ENCODE peak calls at places on chromosomes 5 and 9, in four cellular contexts. One of them, this sample, is unnamed.

GRCh38 chr9:114930063-114930812 is at the start of gene TNFSF8:
- DNase-seq in choroid plexus epithelial cell: no peak
- DNase-seq in brain microvascular endothelial cell: no peak
- DNase-seq in GM23338: no peak
- DNase-seq in this sample: no peak

GRCh38 chr5:74765201-74765600 is 1.7 kb downstream of the GFM2 start:
- DNase-seq in choroid plexus epithelial cell: peak
- DNase-seq in brain microvascular endothelial cell: no peak
- DNase-seq in GM23338: peak
- DNase-seq in this sample: no peak

GRCh38 chr9:91160599-91161464 is 200.9 kb downstream of the AUH start:
- DNase-seq in choroid plexus epithelial cell: no peak
- DNase-seq in brain microvascular endothelial cell: no peak
- DNase-seq in GM23338: no peak
- DNase-seq in this sample: no peak

GRCh38 chr9:134642385-134643181 is 980 bp downstream of the COL5A1 start:
- DNase-seq in choroid plexus epithelial cell: peak
- DNase-seq in brain microvascular endothelial cell: peak
- DNase-seq in GM23338: peak
- DNase-seq in this sample: no peak

GRCh38 chr5:175246242-175246891 is 197.6 kb downstream of the DRD1 start:
- DNase-seq in choroid plexus epithelial cell: peak
- DNase-seq in brain microvascular endothelial cell: peak
- DNase-seq in GM23338: no peak
- DNase-seq in this sample: peak

GRCh38 chr5:19256036-19256435 is 732.0 kb downstream of the CDH18 start:
- DNase-seq in choroid plexus epithelial cell: no peak
- DNase-seq in brain microvascular endothelial cell: no peak
- DNase-seq in GM23338: no peak
- DNase-seq in this sample: no peak

GRCh38 chr5:35926389-35927051 is 11.9 kb downstream of the CAPSL start:
- DNase-seq in choroid plexus epithelial cell: peak
- DNase-seq in brain microvascular endothelial cell: peak
- DNase-seq in GM23338: peak
- DNase-seq in this sample: no peak

GRCh38 chr9:86700601-86701000 is 246.7 kb downstream of the GAS1 start:
- DNase-seq in choroid plexus epithelial cell: peak
- DNase-seq in brain microvascular endothelial cell: no peak
- DNase-seq in GM23338: no peak
- DNase-seq in this sample: peak

GRCh38 chr5:60538955-60539866 is 160.8 kb downstream of the DEPDC1B start:
- DNase-seq in choroid plexus epithelial cell: peak
- DNase-seq in brain microvascular endothelial cell: peak
- DNase-seq in GM23338: no peak
- DNase-seq in this sample: no peak

GRCh38 chr5:81789033-81789432 is 38.1 kb upstream of the SSBP2 start:
- DNase-seq in choroid plexus epithelial cell: peak
- DNase-seq in brain microvascular endothelial cell: peak
- DNase-seq in GM23338: no peak
- DNase-seq in this sample: no peak

GRCh38 chr5:73812962-73813588 is 187.1 kb downstream of the ARHGEF28 start:
- DNase-seq in choroid plexus epithelial cell: no peak
- DNase-seq in brain microvascular endothelial cell: no peak
- DNase-seq in GM23338: no peak
- DNase-seq in this sample: no peak

GRCh38 chr5:65475336-65475735 is 6.4 kb downstream of the ADAMTS6 start:
- DNase-seq in choroid plexus epithelial cell: no peak
- DNase-seq in brain microvascular endothelial cell: no peak
- DNase-seq in GM23338: no peak
- DNase-seq in this sample: no peak

GRCh38 chr5:33903118-33903517 is 11.3 kb upstream of the ADAMTS12 start:
- DNase-seq in choroid plexus epithelial cell: no peak
- DNase-seq in brain microvascular endothelial cell: no peak
- DNase-seq in GM23338: no peak
- DNase-seq in this sample: no peak

GRCh38 chr9:89522261-89522978 is 24.5 kb upstream of the SEMA4D start:
- DNase-seq in choroid plexus epithelial cell: no peak
- DNase-seq in brain microvascular endothelial cell: no peak
- DNase-seq in GM23338: no peak
- DNase-seq in this sample: no peak

GRCh38 chr5:64693636-64694035 is 3.3 kb downstream of the SHISAL2B start:
- DNase-seq in choroid plexus epithelial cell: no peak
- DNase-seq in brain microvascular endothelial cell: no peak
- DNase-seq in GM23338: no peak
- DNase-seq in this sample: no peak

GRCh38 chr5:27316283-27316675 is 277.9 kb upstream of the CDH9 start:
- DNase-seq in choroid plexus epithelial cell: peak
- DNase-seq in brain microvascular endothelial cell: peak
- DNase-seq in GM23338: no peak
- DNase-seq in this sample: peak

GRCh38 chr9:135075234-135076142 is 12.0 kb upstream of the OLFM1 start:
- DNase-seq in choroid plexus epithelial cell: no peak
- DNase-seq in brain microvascular endothelial cell: no peak
- DNase-seq in GM23338: peak
- DNase-seq in this sample: no peak

GRCh38 chr5:5883562-5883961 is 461.1 kb downstream of the ICE1 start:
- DNase-seq in choroid plexus epithelial cell: no peak
- DNase-seq in brain microvascular endothelial cell: no peak
- DNase-seq in GM23338: no peak
- DNase-seq in this sample: no peak

GRCh38 chr5:96651948-96652753 is 10.0 kb upstream of the CAST start:
- DNase-seq in choroid plexus epithelial cell: peak
- DNase-seq in brain microvascular endothelial cell: no peak
- DNase-seq in GM23338: peak
- DNase-seq in this sample: no peak

GRCh38 chr5:15383469-15383868 is 116.5 kb upstream of the FBXL7 start:
- DNase-seq in choroid plexus epithelial cell: peak
- DNase-seq in brain microvascular endothelial cell: peak
- DNase-seq in GM23338: peak
- DNase-seq in this sample: no peak

GRCh38 chr5:95707055-95707454 is 24.1 kb upstream of the RHOBTB3 start:
- DNase-seq in choroid plexus epithelial cell: no peak
- DNase-seq in brain microvascular endothelial cell: no peak
- DNase-seq in GM23338: no peak
- DNase-seq in this sample: no peak

GRCh38 chr5:130222638-130223037 is 318.4 kb downstream of the CHSY3 start:
- DNase-seq in choroid plexus epithelial cell: peak
- DNase-seq in brain microvascular endothelial cell: peak
- DNase-seq in GM23338: no peak
- DNase-seq in this sample: peak

GRCh38 chr5:118220491-118220890 is 767.9 kb downstream of the DTWD2 start:
- DNase-seq in choroid plexus epithelial cell: no peak
- DNase-seq in brain microvascular endothelial cell: no peak
- DNase-seq in GM23338: no peak
- DNase-seq in this sample: peak

GRCh38 chr5:139482050-139482889 is at the start of gene STING1:
- DNase-seq in choroid plexus epithelial cell: peak
- DNase-seq in brain microvascular endothelial cell: peak
- DNase-seq in GM23338: no peak
- DNase-seq in this sample: peak

GRCh38 chr5:16065810-16066209 is 113.8 kb downstream of the MARCHF11 start:
- DNase-seq in choroid plexus epithelial cell: no peak
- DNase-seq in brain microvascular endothelial cell: no peak
- DNase-seq in GM23338: no peak
- DNase-seq in this sample: no peak

DNA sequence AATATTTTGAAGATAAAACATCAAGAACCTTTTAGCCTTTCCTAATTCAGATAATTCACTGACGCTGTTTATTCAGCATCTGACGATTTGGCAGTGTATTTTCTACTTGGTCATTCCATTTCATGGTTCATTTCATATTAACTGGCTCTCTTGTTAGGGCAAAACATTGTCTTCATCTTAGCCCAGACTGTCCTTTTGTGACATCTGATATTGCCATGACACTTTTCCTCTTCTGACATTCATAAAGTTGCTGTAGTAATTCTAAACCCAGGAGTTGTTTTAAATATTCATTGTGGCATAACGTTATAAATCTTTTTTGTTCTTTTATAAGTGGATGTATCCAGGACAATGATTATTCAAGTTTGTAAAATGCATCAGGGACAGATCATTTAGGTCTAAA is 1.8 kb downstream of the SCAMP1 start:
- DNase-seq in choroid plexus epithelial cell: no peak
- DNase-seq in brain microvascular endothelial cell: no peak
- DNase-seq in GM23338: no peak
- DNase-seq in this sample: no peak
- H3K4me3 ChIP-seq in choroid plexus epithelial cell: no peak
- H3K4me3 ChIP-seq in brain microvascular endothelial cell: no peak
- H3K4me3 ChIP-seq in GM23338: peak
- H3K4me3 ChIP-seq in this sample: no peak

GRCh38 chr5:121797677-121798518 is 53.8 kb upstream of the FTMT start:
- DNase-seq in choroid plexus epithelial cell: no peak
- DNase-seq in brain microvascular endothelial cell: no peak
- DNase-seq in GM23338: peak
- DNase-seq in this sample: no peak

GRCh38 chr5:121793791-121794190 is 57.9 kb upstream of the FTMT start:
- DNase-seq in choroid plexus epithelial cell: no peak
- DNase-seq in brain microvascular endothelial cell: no peak
- DNase-seq in GM23338: no peak
- DNase-seq in this sample: no peak

DNA sequence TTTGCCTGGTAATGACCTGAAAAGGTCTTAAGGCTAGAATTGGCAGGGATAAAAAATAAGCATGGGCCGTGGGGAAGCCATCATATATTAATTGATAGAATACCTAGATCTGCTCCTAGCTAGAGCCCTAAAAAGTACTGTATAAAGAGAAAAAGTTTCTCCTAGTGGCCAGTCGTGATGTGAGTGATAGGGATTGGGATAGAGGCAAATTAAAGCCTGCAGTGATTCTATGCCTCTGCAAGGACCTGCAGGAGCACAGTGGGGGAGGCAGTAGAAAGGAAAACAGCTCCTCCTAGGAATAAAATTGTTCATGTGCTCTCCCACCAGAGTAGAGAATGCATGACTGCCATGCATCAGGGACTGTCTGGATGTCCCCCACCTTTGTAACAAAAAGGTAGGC is 56.2 kb upstream of the FTMT start:
- DNase-seq in choroid plexus epithelial cell: no peak
- DNase-seq in brain microvascular endothelial cell: no peak
- DNase-seq in GM23338: peak
- DNase-seq in this sample: no peak
- TF ChIP-seq CTCF in choroid plexus epithelial cell: no peak
- TF ChIP-seq CTCF in brain microvascular endothelial cell: no peak
- TF ChIP-seq CTCF in GM23338: peak
- TF ChIP-seq CTCF in this sample: no peak

DNA sequence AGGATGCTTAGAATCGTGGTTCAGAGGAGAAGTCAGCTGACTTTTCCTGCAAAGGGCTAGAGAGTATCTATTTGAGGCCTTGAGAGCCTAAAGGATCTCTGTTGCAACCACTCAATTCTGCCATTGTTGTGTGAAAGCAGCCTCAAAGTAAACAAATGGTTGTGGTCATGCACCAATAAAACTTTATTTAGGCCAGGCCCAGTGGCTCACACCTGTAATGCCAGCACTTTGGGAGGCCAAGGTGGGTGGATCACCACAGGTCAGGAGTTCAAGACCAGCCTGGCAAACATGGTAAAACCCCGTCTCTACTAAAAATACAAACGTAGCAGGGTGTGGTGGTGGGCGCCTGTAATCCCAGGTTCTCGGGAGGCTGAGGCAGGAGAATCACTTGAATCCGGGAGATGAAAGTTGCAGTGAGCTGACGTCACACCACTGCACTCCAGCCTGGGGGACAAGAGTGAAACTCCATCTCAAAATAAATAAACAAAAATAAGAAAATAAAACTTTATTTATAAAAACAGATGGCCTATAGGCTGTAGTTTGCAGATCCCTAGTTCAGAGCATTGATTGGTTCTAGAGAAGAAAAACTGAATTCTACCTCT is 135.9 kb upstream of the KLF4 start:
- DNase-seq in choroid plexus epithelial cell: no peak
- DNase-seq in brain microvascular endothelial cell: no peak
- DNase-seq in GM23338: no peak
- DNase-seq in this sample: no peak
- H3K4me3 ChIP-seq in choroid plexus epithelial cell: no peak
- H3K4me3 ChIP-seq in brain microvascular endothelial cell: no peak
- H3K4me3 ChIP-seq in GM23338: no peak
- H3K4me3 ChIP-seq in this sample: no peak

DNA sequence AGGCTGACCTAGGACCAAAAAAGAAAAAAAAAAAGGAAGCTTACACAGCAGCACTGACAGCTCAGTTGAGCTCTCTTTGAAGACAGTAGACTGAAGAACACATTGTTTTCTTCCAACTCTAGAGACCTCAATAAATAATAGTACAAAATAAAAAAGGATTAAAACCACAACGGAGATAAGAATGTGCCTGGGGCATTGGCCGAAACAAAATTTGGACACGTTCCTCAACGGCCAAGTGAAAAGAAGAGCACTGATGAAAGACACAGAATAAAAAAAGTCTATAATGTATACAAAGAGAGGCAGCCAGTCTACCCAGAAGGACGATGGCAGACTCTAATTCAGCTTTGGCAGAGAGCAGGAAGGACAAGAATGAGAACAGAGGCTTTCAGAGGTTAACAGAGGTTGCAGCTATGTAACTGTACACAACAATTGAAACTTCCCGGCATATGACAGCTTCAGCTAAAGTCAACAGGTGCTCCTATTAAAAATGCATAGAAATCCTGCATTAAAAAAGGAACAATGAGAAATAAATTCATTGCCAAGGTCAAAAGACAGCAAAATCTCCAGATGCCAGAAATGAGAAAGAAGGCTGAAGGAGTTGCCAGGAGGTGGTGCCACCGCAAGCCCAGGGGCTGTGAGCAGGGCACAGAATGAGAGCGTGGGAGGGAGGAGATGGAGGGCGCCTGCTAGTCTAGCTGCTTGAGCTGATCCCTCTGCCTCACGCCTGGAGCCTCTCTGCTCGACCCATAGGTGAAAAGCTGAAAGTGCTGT is 113.9 kb downstream of the DCP2 start:
- DNase-seq in choroid plexus epithelial cell: no peak
- DNase-seq in brain microvascular endothelial cell: no peak
- DNase-seq in GM23338: peak
- DNase-seq in this sample: no peak
- TF ChIP-seq CTCF in choroid plexus epithelial cell: no peak
- TF ChIP-seq CTCF in brain microvascular endothelial cell: no peak
- TF ChIP-seq CTCF in GM23338: peak
- TF ChIP-seq CTCF in this sample: peak

DNA sequence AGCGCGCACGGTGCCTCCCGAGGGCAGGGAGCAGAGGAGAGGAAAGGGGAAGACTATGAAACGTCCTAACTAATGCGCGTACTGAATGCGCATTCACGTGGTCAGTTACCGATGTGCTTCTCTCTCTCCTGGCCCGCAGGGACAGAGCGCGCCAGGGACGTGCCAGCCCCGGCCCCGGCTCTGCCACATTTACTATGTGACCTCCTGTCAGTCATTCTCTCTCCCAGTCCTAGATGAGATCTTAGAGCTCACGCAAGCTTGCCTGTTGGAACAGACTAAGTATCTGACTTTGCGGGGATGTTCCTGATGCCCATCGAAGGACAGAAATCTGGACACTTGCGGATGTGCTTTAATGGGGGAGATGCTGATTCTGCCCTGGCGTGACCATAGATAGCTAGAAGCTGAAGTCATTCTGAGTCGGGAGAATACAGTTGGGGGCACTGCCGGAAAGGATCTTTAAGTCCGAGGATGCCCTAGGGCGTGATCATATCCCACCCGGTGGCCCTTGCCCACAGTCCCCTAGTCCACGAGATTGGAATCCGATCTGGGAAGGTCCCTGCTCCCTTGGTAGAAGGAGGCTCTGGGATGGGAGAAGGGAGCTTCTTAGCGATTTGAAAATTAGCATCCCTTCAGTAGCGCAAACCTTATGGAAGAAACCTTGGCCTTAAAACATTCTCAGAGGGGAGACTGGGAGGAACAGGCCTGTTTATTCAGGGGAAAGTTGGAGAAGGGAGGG is 5.8 kb upstream of the EBF1 start:
- DNase-seq in choroid plexus epithelial cell: no peak
- DNase-seq in brain microvascular endothelial cell: no peak
- DNase-seq in GM23338: peak
- DNase-seq in this sample: no peak
- H3K4me3 ChIP-seq in choroid plexus epithelial cell: no peak
- H3K4me3 ChIP-seq in brain microvascular endothelial cell: no peak
- H3K4me3 ChIP-seq in GM23338: peak
- H3K4me3 ChIP-seq in this sample: no peak